ENCODE peak calls at places on chromosomes 5 and 9, in six cellular contexts. One of them, this sample, is unnamed. For H3K9me3, the result is how much of the 10 kb centered on the place peaks cover.

GRCh38 chr5:112718344-112718743 is 19.3 kb upstream of the APC start:
- DNase-seq in tibial artery: no peak
- DNase-seq in stomach: no peak
- DNase-seq in aorta: no peak
- DNase-seq in right cardiac atrium: no peak
- DNase-seq in CD4-positive, alpha-beta memory T cell: no peak
- DNase-seq in this sample: no peak

GRCh38 chr9:800561-800960 is 40.9 kb upstream of the DMRT1 start:
- DNase-seq in tibial artery: no peak
- DNase-seq in stomach: no peak
- DNase-seq in aorta: no peak
- DNase-seq in right cardiac atrium: no peak
- DNase-seq in CD4-positive, alpha-beta memory T cell: no peak
- DNase-seq in this sample: no peak

GRCh38 chr5:115888027-115888426 is 46.3 kb downstream of the AP3S1 start:
- DNase-seq in tibial artery: no peak
- DNase-seq in stomach: no peak
- DNase-seq in aorta: no peak
- DNase-seq in right cardiac atrium: no peak
- DNase-seq in CD4-positive, alpha-beta memory T cell: no peak
- DNase-seq in this sample: no peak

GRCh38 chr9:97072285-97072770 is 33.4 kb upstream of the CTSV start:
- DNase-seq in tibial artery: no peak
- DNase-seq in stomach: no peak
- DNase-seq in aorta: no peak
- DNase-seq in right cardiac atrium: no peak
- DNase-seq in CD4-positive, alpha-beta memory T cell: no peak
- DNase-seq in this sample: no peak

GRCh38 chr5:115471674-115472073 is 72.9 kb downstream of the FEM1C start:
- DNase-seq in tibial artery: peak
- DNase-seq in stomach: no peak
- DNase-seq in aorta: no peak
- DNase-seq in right cardiac atrium: peak
- DNase-seq in CD4-positive, alpha-beta memory T cell: no peak
- DNase-seq in this sample: no peak

GRCh38 chr9:33143241-33143642 is 23.9 kb downstream of the B4GALT1 start:
- DNase-seq in tibial artery: peak
- DNase-seq in stomach: no peak
- DNase-seq in aorta: no peak
- DNase-seq in right cardiac atrium: no peak
- DNase-seq in CD4-positive, alpha-beta memory T cell: no peak
- DNase-seq in this sample: no peak

GRCh38 chr9:129398901-129399300 is 220.8 kb upstream of the IER5L start:
- DNase-seq in tibial artery: no peak
- DNase-seq in stomach: no peak
- DNase-seq in aorta: peak
- DNase-seq in right cardiac atrium: no peak
- DNase-seq in CD4-positive, alpha-beta memory T cell: no peak
- DNase-seq in this sample: no peak

GRCh38 chr5:112737088-112737471 is 605 bp upstream of the APC start:
- DNase-seq in tibial artery: no peak
- DNase-seq in stomach: no peak
- DNase-seq in aorta: no peak
- DNase-seq in right cardiac atrium: no peak
- DNase-seq in CD4-positive, alpha-beta memory T cell: no peak
- DNase-seq in this sample: no peak

GRCh38 chr5:1511037-1511436 is 12.7 kb downstream of the LPCAT1 start:
- DNase-seq in tibial artery: peak
- DNase-seq in stomach: no peak
- DNase-seq in aorta: peak
- DNase-seq in right cardiac atrium: peak
- DNase-seq in CD4-positive, alpha-beta memory T cell: no peak
- DNase-seq in this sample: peak

GRCh38 chr5:77133061-77133758 is 46.1 kb upstream of the ZBED3 start:
- DNase-seq in tibial artery: peak
- DNase-seq in stomach: peak
- DNase-seq in aorta: peak
- DNase-seq in right cardiac atrium: peak
- DNase-seq in CD4-positive, alpha-beta memory T cell: no peak
- DNase-seq in this sample: no peak

GRCh38 chr5:96079075-96079474 is 117.4 kb upstream of the ELL2 start:
- DNase-seq in tibial artery: no peak
- DNase-seq in stomach: no peak
- DNase-seq in aorta: no peak
- DNase-seq in right cardiac atrium: no peak
- DNase-seq in CD4-positive, alpha-beta memory T cell: no peak
- DNase-seq in this sample: no peak

GRCh38 chr9:13274901-13275641 is 4.4 kb downstream of the MPDZ start:
- DNase-seq in tibial artery: no peak
- DNase-seq in stomach: no peak
- DNase-seq in aorta: no peak
- DNase-seq in right cardiac atrium: no peak
- DNase-seq in CD4-positive, alpha-beta memory T cell: no peak
- DNase-seq in this sample: no peak

GRCh38 chr5:112228672-112229071 is 190.4 kb downstream of the EPB41L4A start:
- DNase-seq in tibial artery: peak
- DNase-seq in stomach: peak
- DNase-seq in aorta: peak
- DNase-seq in right cardiac atrium: peak
- DNase-seq in CD4-positive, alpha-beta memory T cell: no peak
- DNase-seq in this sample: no peak

GRCh38 chr5:133431326-133431725 is 181.0 kb downstream of the FSTL4 start:
- DNase-seq in tibial artery: no peak
- DNase-seq in stomach: no peak
- DNase-seq in aorta: no peak
- DNase-seq in right cardiac atrium: no peak
- DNase-seq in CD4-positive, alpha-beta memory T cell: no peak
- DNase-seq in this sample: no peak

GRCh38 chr5:44536650-44537260 is 147.5 kb upstream of the FGF10 start:
- DNase-seq in tibial artery: peak
- DNase-seq in stomach: peak
- DNase-seq in aorta: no peak
- DNase-seq in right cardiac atrium: no peak
- DNase-seq in CD4-positive, alpha-beta memory T cell: no peak
- DNase-seq in this sample: no peak

GRCh38 chr5:172110921-172111873 is 76.8 kb downstream of the STK10 start:
- DNase-seq in tibial artery: no peak
- DNase-seq in stomach: peak
- DNase-seq in aorta: peak
- DNase-seq in right cardiac atrium: peak
- DNase-seq in CD4-positive, alpha-beta memory T cell: peak
- DNase-seq in this sample: peak

GRCh38 chr5:77066823-77067442 is 20.2 kb downstream of the ZBED3 start:
- DNase-seq in tibial artery: peak
- DNase-seq in stomach: no peak
- DNase-seq in aorta: no peak
- DNase-seq in right cardiac atrium: peak
- DNase-seq in CD4-positive, alpha-beta memory T cell: no peak
- DNase-seq in this sample: no peak

GRCh38 chr5:133885566-133885965 is 82.9 kb downstream of the C5orf15 start:
- DNase-seq in tibial artery: peak
- DNase-seq in stomach: no peak
- DNase-seq in aorta: no peak
- DNase-seq in right cardiac atrium: no peak
- DNase-seq in CD4-positive, alpha-beta memory T cell: no peak
- DNase-seq in this sample: no peak

GRCh38 chr9:125993423-125993935 is 246.3 kb downstream of the PBX3 start:
- DNase-seq in tibial artery: no peak
- DNase-seq in stomach: no peak
- DNase-seq in aorta: peak
- DNase-seq in right cardiac atrium: no peak
- DNase-seq in CD4-positive, alpha-beta memory T cell: no peak
- DNase-seq in this sample: no peak

GRCh38 chr9:104903609-104904008 is 24.3 kb downstream of the ABCA1 start:
- DNase-seq in tibial artery: no peak
- DNase-seq in stomach: no peak
- DNase-seq in aorta: no peak
- DNase-seq in right cardiac atrium: no peak
- DNase-seq in CD4-positive, alpha-beta memory T cell: no peak
- DNase-seq in this sample: no peak

GRCh38 chr5:10276691-10277090 is 26.6 kb downstream of the CCT5 start:
- DNase-seq in tibial artery: no peak
- DNase-seq in stomach: no peak
- DNase-seq in aorta: no peak
- DNase-seq in right cardiac atrium: no peak
- DNase-seq in CD4-positive, alpha-beta memory T cell: no peak
- DNase-seq in this sample: no peak

GRCh38 chr5:73122875-73123810 is 2.8 kb downstream of the TMEM171 start:
- DNase-seq in tibial artery: no peak
- DNase-seq in stomach: no peak
- DNase-seq in aorta: no peak
- DNase-seq in right cardiac atrium: peak
- DNase-seq in CD4-positive, alpha-beta memory T cell: no peak
- DNase-seq in this sample: no peak

GRCh38 chr5:170528976-170529375 is 25.2 kb downstream of the KCNIP1 start:
- DNase-seq in tibial artery: no peak
- DNase-seq in stomach: no peak
- DNase-seq in aorta: no peak
- DNase-seq in right cardiac atrium: no peak
- DNase-seq in CD4-positive, alpha-beta memory T cell: no peak
- DNase-seq in this sample: no peak

GRCh38 chr9:69615880-69616279 is 56.3 kb downstream of the APBA1 start:
- DNase-seq in tibial artery: no peak
- DNase-seq in stomach: no peak
- DNase-seq in aorta: no peak
- DNase-seq in right cardiac atrium: no peak
- DNase-seq in CD4-positive, alpha-beta memory T cell: no peak
- DNase-seq in this sample: no peak

GRCh38 chr9:36063804-36064447 is 27.2 kb downstream of the RECK start:
- DNase-seq in tibial artery: no peak
- DNase-seq in stomach: no peak
- DNase-seq in aorta: no peak
- DNase-seq in right cardiac atrium: no peak
- DNase-seq in CD4-positive, alpha-beta memory T cell: no peak
- DNase-seq in this sample: no peak

GRCh38 chr5:78701795-78702406 is 53.3 kb upstream of the LHFPL2 start:
- DNase-seq in tibial artery: no peak
- DNase-seq in stomach: no peak
- DNase-seq in aorta: no peak
- DNase-seq in right cardiac atrium: no peak
- DNase-seq in CD4-positive, alpha-beta memory T cell: no peak
- DNase-seq in this sample: no peak
- H3K9me3 ChIP-seq in tibial artery: under half
- H3K9me3 ChIP-seq in stomach: under half
- H3K9me3 ChIP-seq in aorta: under half
- H3K9me3 ChIP-seq in right cardiac atrium: under half
- H3K9me3 ChIP-seq in CD4-positive, alpha-beta memory T cell: under half
- H3K9me3 ChIP-seq in this sample: under half

GRCh38 chr9:8062459-8062858 is 262.9 kb upstream of the DMAC1 start:
- DNase-seq in tibial artery: no peak
- DNase-seq in stomach: no peak
- DNase-seq in aorta: no peak
- DNase-seq in right cardiac atrium: no peak
- DNase-seq in CD4-positive, alpha-beta memory T cell: no peak
- DNase-seq in this sample: no peak
- H3K9me3 ChIP-seq in tibial artery: under half
- H3K9me3 ChIP-seq in stomach: under half
- H3K9me3 ChIP-seq in aorta: under half
- H3K9me3 ChIP-seq in right cardiac atrium: under half
- H3K9me3 ChIP-seq in CD4-positive, alpha-beta memory T cell: under half
- H3K9me3 ChIP-seq in this sample: under half

GRCh38 chr5:150946351-150946905 is 41.6 kb upstream of the ZNF300 start:
- DNase-seq in tibial artery: peak
- DNase-seq in stomach: peak
- DNase-seq in aorta: peak
- DNase-seq in right cardiac atrium: peak
- DNase-seq in CD4-positive, alpha-beta memory T cell: no peak
- DNase-seq in this sample: no peak
- H3K9me3 ChIP-seq in tibial artery: under half
- H3K9me3 ChIP-seq in stomach: half or more
- H3K9me3 ChIP-seq in aorta: under half
- H3K9me3 ChIP-seq in right cardiac atrium: under half
- H3K9me3 ChIP-seq in CD4-positive, alpha-beta memory T cell: under half
- H3K9me3 ChIP-seq in this sample: under half

GRCh38 chr9:132703336-132703735 is 33.1 kb downstream of the GTF3C4 start:
- DNase-seq in tibial artery: no peak
- DNase-seq in stomach: no peak
- DNase-seq in aorta: no peak
- DNase-seq in right cardiac atrium: no peak
- DNase-seq in CD4-positive, alpha-beta memory T cell: no peak
- DNase-seq in this sample: no peak

GRCh38 chr9:132702254-132702653 is 32.0 kb downstream of the GTF3C4 start:
- DNase-seq in tibial artery: no peak
- DNase-seq in stomach: no peak
- DNase-seq in aorta: no peak
- DNase-seq in right cardiac atrium: no peak
- DNase-seq in CD4-positive, alpha-beta memory T cell: no peak
- DNase-seq in this sample: no peak

GRCh38 chr9:132697230-132697629 is 27.0 kb downstream of the GTF3C4 start:
- DNase-seq in tibial artery: no peak
- DNase-seq in stomach: no peak
- DNase-seq in aorta: no peak
- DNase-seq in right cardiac atrium: no peak
- DNase-seq in CD4-positive, alpha-beta memory T cell: no peak
- DNase-seq in this sample: no peak

GRCh38 chr9:132699926-132700325 is 29.7 kb downstream of the GTF3C4 start:
- DNase-seq in tibial artery: no peak
- DNase-seq in stomach: no peak
- DNase-seq in aorta: no peak
- DNase-seq in right cardiac atrium: no peak
- DNase-seq in CD4-positive, alpha-beta memory T cell: no peak
- DNase-seq in this sample: no peak

DNA sequence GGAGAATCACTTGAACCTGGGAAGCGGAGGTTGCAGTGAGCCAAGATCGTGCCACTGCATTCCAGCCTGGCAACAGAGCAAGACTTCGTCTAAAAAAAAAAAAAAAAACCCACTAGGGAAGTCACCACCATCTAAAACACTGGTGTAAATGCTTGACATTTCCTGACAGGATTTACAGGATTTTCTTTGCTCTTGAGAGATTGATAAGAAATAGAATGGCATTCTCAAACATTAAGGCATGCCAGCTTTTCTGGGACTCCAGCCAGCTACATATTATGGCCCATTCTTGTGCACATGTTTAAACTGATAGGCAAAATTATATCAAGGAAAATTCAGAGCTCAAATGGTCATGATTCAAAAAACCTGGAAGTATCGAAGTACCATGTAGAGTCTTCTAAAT is 28.7 kb downstream of the GTF3C4 start:
- DNase-seq in tibial artery: no peak
- DNase-seq in stomach: peak
- DNase-seq in aorta: no peak
- DNase-seq in right cardiac atrium: no peak
- DNase-seq in CD4-positive, alpha-beta memory T cell: no peak
- DNase-seq in this sample: no peak
- H3K9me3 ChIP-seq in tibial artery: under half
- H3K9me3 ChIP-seq in stomach: under half
- H3K9me3 ChIP-seq in aorta: under half
- H3K9me3 ChIP-seq in right cardiac atrium: under half
- H3K9me3 ChIP-seq in CD4-positive, alpha-beta memory T cell: under half
- H3K9me3 ChIP-seq in this sample: under half